ENCODE peak calls at places on chromosomes 16 and 17, in ten cellular contexts. R, K, Y, I, S, Z, U, D, P and O are unnamed samples.

GRCh38 chr17:67017895-67018294 is 26.5 kb upstream of the CACNG1 start:
- DNase-seq in R (no peak), K (no peak), Y (no peak), I (no peak), S (no peak), Z (no peak), U (no peak), D (no peak), P (no peak), O (no peak)

GRCh38 chr17:32901743-32902142 is 24.8 kb upstream of the MYO1D start:
- DNase-seq in R (no peak), K (no peak), Y (no peak), I (no peak), S (no peak), Z (no peak), U (no peak), D (no peak), P (no peak), O (no peak)

GRCh38 chr17:58527949-58528348 is 13.5 kb upstream of the MTMR4 start:
- DNase-seq in R (no peak), K (no peak), Y (no peak), I (no peak), S (no peak), Z (no peak), U (no peak), D (no peak), P (no peak), O (no peak)

GRCh38 chr16:79848739-79849518 is 248.4 kb upstream of the MAF start:
- DNase-seq in R (no peak), K (no peak), Y (no peak), I (no peak), S (no peak), Z (no peak), U (no peak), D (no peak), P (no peak), O (no peak)

GRCh38 chr16:59385953-59386352 is 651.8 kb upstream of the GOT2 start:
- DNase-seq in R (no peak), K (no peak), Y (no peak), I (peak), S (no peak), Z (no peak), U (no peak), D (no peak), P (no peak), O (no peak)

GRCh38 chr17:63544467-63545301 is 5.6 kb upstream of the DCAF7 start:
- DNase-seq in R (no peak), K (no peak), Y (no peak), I (no peak), S (no peak), Z (no peak), U (peak), D (no peak), P (no peak), O (peak)

GRCh38 chr17:49753959-49754391 is 10.0 kb downstream of the FAM117A start:
- DNase-seq in R (no peak), K (no peak), Y (peak), I (no peak), S (no peak), Z (no peak), U (no peak), D (peak), P (no peak), O (peak)

GRCh38 chr17:47806913-47807255 is 14.7 kb downstream of the OSBPL7 start:
- DNase-seq in R (no peak), K (no peak), Y (no peak), I (no peak), S (no peak), Z (no peak), U (no peak), D (no peak), P (no peak), O (no peak)